ENCODE peak calls at places on chromosomes 1 and 21, in ten cellular contexts. U is adrenal gland, Z is sigmoid colon, G is IMR-90, I is heart left ventricle, E is endothelial cell of umbilical vein, L is upper lobe of left lung, V is stomach, M is body of pancreas, X is HCT116. P is an unnamed sample.

GRCh38 chr21:44926364-44927101 is 5.8 kb upstream of the ITGB2 start:
- DNase-seq in U (no peak), L (peak), G (peak), X (no peak), V (no peak), Z (no peak), I (no peak), M (no peak), E (no peak), P (no peak)

GRCh38 chr1:151131832-151132675 is 14.4 kb downstream of the SEMA6C start:
- DNase-seq in X (no peak), L (no peak), I (no peak), U (peak), G (no peak), V (peak), M (peak), E (no peak), Z (peak), P (peak)

GRCh38 chr1:230232352-230232751 is 165.3 kb downstream of the GALNT2 start:
- DNase-seq in I (no peak), U (no peak), X (no peak), L (no peak), V (no peak), G (peak), M (no peak), Z (no peak), E (no peak), P (no peak)

GRCh38 chr1:203069028-203069804 is 16.6 kb downstream of the MYOG start:
- DNase-seq in L (no peak), M (no peak), E (no peak), X (no peak), Z (peak), I (peak), V (no peak), G (no peak), U (peak), P (no peak)

GRCh38 chr1:61436491-61437120 is 288.3 kb downstream of the TM2D1 start:
- DNase-seq in L (no peak), M (no peak), Z (no peak), V (peak), I (no peak), X (no peak), U (no peak), G (no peak), E (peak), P (no peak)

GRCh38 chr1:217482356-217483102 is 148.4 kb downstream of the GPATCH2 start:
- DNase-seq in I (no peak), U (no peak), E (peak), V (no peak), G (peak), X (peak), Z (no peak), L (no peak), M (no peak), P (no peak)

GRCh38 chr1:240312872-240313271 is 221.2 kb downstream of the FMN2 start:
- DNase-seq in Z (no peak), V (no peak), G (peak), E (no peak), X (no peak), U (no peak), I (no peak), M (no peak), L (no peak), P (no peak)

GRCh38 chr1:50272923-50273322 is 150.3 kb downstream of the DMRTA2 start:
- DNase-seq in V (no peak), U (no peak), L (no peak), G (no peak), Z (no peak), M (no peak), E (no peak), I (no peak), X (no peak), P (no peak)

GRCh38 chr1:110339427-110340206 is 440 bp downstream of the RBM15 start:
- DNase-seq in M (peak), G (peak), I (peak), L (peak), E (peak), V (peak), Z (no peak), U (peak), X (no peak), P (peak)

GRCh38 chr1:19385869-19386591 is 73.9 kb downstream of the SLC66A1 start:
- DNase-seq in M (peak), Z (peak), E (peak), X (no peak), L (peak), G (peak), U (no peak), I (peak), V (peak), P (peak)

GRCh38 chr1:241208910-241209414 is 148.0 kb downstream of the RGS7 start:
- DNase-seq in G (no peak), V (no peak), Z (no peak), M (no peak), I (no peak), E (no peak), U (peak), X (no peak), L (no peak), P (no peak)

GRCh38 chr1:98133151-98133550 is 212.3 kb upstream of the DPYD start:
- DNase-seq in V (no peak), G (no peak), E (no peak), U (no peak), X (no peak), I (no peak), L (no peak), M (no peak), Z (no peak), P (no peak)

GRCh38 chr1:54406339-54407181 is at the start of gene SSBP3:
- DNase-seq in E (peak), I (peak), V (peak), L (peak), G (peak), U (peak), M (peak), Z (peak), X (peak), P (peak)

GRCh38 chr1:19010995-19011696 is 54.7 kb upstream of the IFFO2 start:
- DNase-seq in X (peak), U (peak), L (peak), G (peak), Z (peak), M (peak), V (peak), I (no peak), E (peak), P (peak)

GRCh38 chr1:201042663-201043461 is 19.3 kb upstream of the KIF21B start:
- DNase-seq in M (peak), U (peak), V (peak), Z (no peak), X (peak), E (peak), G (peak), I (peak), L (peak), P (peak)

GRCh38 chr1:198220428-198220827 is 63.6 kb downstream of the NEK7 start:
- DNase-seq in Z (no peak), G (peak), V (no peak), M (no peak), U (no peak), E (peak), I (no peak), L (no peak), X (peak), P (no peak)

GRCh38 chr1:39490596-39491145 is 765 bp upstream of the BMP8A start:
- DNase-seq in Z (no peak), I (no peak), E (no peak), L (no peak), G (no peak), U (peak), M (peak), V (no peak), X (no peak), P (peak)

GRCh38 chr1:237751090-237751489 is 139.6 kb downstream of the ZP4 start:
- DNase-seq in E (no peak), L (no peak), X (no peak), Z (no peak), G (no peak), U (no peak), M (no peak), I (no peak), V (no peak), P (no peak)

GRCh38 chr1:46800742-46801141 is 1.9 kb downstream of the CYP4B1 start:
- DNase-seq in X (no peak), G (no peak), U (no peak), Z (no peak), E (no peak), L (no peak), M (no peak), I (no peak), V (no peak), P (no peak)

GRCh38 chr1:46797696-46798470 is 963 bp upstream of the CYP4B1 start:
- DNase-seq in I (no peak), Z (no peak), V (no peak), M (no peak), X (no peak), U (no peak), L (no peak), G (no peak), E (no peak), P (no peak)

GRCh38 chr1:46802081-46802480 is 3.2 kb downstream of the CYP4B1 start:
- DNase-seq in U (no peak), M (no peak), E (no peak), X (no peak), I (no peak), Z (no peak), G (no peak), V (no peak), L (peak), P (no peak)

GRCh38 chr1:46801323-46802055 is 2.6 kb downstream of the CYP4B1 start:
- DNase-seq in X (no peak), Z (no peak), I (no peak), V (no peak), G (no peak), E (no peak), U (no peak), M (no peak), L (peak), P (no peak)

GRCh38 chr1:46798820-46799219 is at the start of gene CYP4B1:
- DNase-seq in I (peak), L (peak), E (no peak), Z (peak), U (peak), G (no peak), V (peak), X (no peak), M (peak), P (peak)
- TF ChIP-seq POLR2A in I (peak), L (peak), E (no peak), Z (peak), U (peak), G (no peak), V (no peak), X (no peak), M (no peak), P (peak)

GRCh38 chr1:25062621-25063255 is 132.7 kb upstream of the RUNX3 start:
- DNase-seq in U (no peak), G (no peak), Z (no peak), I (no peak), E (no peak), X (no peak), V (no peak), M (no peak), L (no peak), P (no peak)
- TF ChIP-seq CTCF in U (no peak), G (no peak), Z (no peak), I (no peak), E (no peak), X (no peak), V (no peak), M (no peak), L (no peak), P (no peak)

DNA sequence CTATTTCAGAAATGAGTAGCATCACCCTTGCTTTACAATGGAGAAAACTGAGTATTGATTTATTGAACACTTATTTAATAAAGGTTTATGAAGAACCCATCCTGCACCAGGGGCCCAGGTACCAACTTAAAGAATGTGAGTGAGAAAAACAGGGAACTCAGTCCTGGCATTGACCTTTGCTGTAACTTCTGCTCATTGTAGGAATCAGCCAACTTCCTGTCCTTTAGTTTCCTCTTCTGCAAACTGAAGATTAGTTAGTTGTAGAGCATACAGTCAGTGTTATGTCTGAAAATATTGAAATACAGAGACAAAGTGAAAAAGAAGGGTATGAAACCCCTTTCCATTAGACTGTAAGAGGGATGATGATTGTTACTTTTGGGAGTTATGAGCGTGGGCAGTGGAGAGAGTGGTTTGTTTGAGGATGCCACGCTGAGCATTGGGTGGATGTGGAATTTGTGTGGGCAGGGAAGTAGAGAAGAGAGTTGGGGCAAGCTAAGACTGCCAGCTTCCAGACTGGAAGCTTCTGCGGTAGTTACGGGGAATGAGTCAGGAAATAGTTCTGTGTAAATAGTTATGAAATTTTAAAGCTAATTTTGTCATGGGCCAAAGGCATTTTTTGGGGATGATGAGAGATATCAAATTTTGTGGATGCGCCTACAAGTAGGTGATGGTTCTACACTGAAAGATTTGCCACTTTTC is 89.2 kb downstream of the GPR88 start:
- DNase-seq in Z (no peak), I (no peak), U (no peak), L (no peak), X (no peak), G (peak), V (no peak), M (no peak), E (peak), P (no peak)
- TF ChIP-seq POLR2A in Z (no peak), I (no peak), U (no peak), L (no peak), X (no peak), G (no peak), V (no peak), M (no peak), E (no peak), P (no peak)

DNA sequence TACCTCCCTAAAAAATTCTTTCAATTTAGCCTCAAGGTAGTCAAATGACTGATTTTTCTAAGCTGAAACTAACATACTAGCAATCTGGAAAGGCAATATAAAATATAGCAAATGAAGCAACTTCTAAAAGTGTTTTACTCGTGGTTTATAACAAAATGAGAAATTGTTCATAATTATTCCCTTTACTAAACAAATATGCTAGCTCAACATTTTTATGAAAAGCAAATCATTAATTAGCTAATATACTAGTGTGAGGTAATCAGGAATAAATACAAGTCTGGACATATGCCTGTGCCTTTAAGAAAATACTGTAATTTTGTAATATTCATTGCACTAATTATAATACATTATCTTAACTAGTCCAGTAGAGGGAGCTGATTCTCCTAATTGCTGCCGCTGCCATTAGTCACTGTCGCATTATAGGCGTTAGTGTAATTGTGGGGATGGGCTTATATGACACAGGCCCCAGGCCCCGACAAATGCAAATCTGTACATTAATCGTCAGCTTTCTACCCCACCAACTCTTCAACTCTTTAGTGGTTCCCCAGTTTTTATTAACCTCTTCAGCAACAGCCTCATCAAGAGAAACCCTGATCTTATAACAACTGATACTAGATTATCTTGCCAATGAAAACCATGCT is 160.9 kb downstream of the GABPA start:
- DNase-seq in U (no peak), X (no peak), V (no peak), M (peak), I (no peak), Z (no peak), G (peak), E (peak), L (no peak), P (no peak)
- TF ChIP-seq CTCF in U (peak), X (peak), V (peak), M (no peak), I (peak), Z (peak), G (peak), E (peak), L (peak), P (peak)